ENCODE peak calls at places on chromosomes 4 and X, in six cellular contexts. One of them, this sample, is unnamed.

GRCh38 chr4:23855912-23856605 is 33.8 kb downstream of the PPARGC1A start:
- DNase-seq in breast epithelium: no peak
- DNase-seq in left ventricle myocardium inferior: no peak
- DNase-seq in psoas muscle: no peak
- DNase-seq in prostate gland: no peak
- DNase-seq in BJ: no peak
- DNase-seq in this sample: no peak

GRCh38 chrX:43313035-43313434 is 343.1 kb upstream of the MAOA start:
- DNase-seq in breast epithelium: no peak
- DNase-seq in left ventricle myocardium inferior: no peak
- DNase-seq in psoas muscle: no peak
- DNase-seq in prostate gland: no peak
- DNase-seq in BJ: no peak
- DNase-seq in this sample: no peak

GRCh38 chr4:176409627-176410026 is 89.9 kb downstream of the SPCS3 start:
- DNase-seq in breast epithelium: no peak
- DNase-seq in left ventricle myocardium inferior: no peak
- DNase-seq in psoas muscle: no peak
- DNase-seq in prostate gland: no peak
- DNase-seq in BJ: no peak
- DNase-seq in this sample: no peak

GRCh38 chrX:76148011-76148665 is 24.7 kb upstream of the PBDC1 start:
- DNase-seq in breast epithelium: no peak
- DNase-seq in left ventricle myocardium inferior: no peak
- DNase-seq in psoas muscle: no peak
- DNase-seq in prostate gland: no peak
- DNase-seq in BJ: no peak
- DNase-seq in this sample: no peak

GRCh38 chrX:127943570-127943969 is 108.6 kb downstream of the ACTRT1 start:
- DNase-seq in breast epithelium: no peak
- DNase-seq in left ventricle myocardium inferior: no peak
- DNase-seq in psoas muscle: no peak
- DNase-seq in prostate gland: no peak
- DNase-seq in BJ: no peak
- DNase-seq in this sample: no peak

GRCh38 chr4:40228497-40229365 is 31.9 kb downstream of the RHOH start:
- DNase-seq in breast epithelium: no peak
- DNase-seq in left ventricle myocardium inferior: no peak
- DNase-seq in psoas muscle: no peak
- DNase-seq in prostate gland: no peak
- DNase-seq in BJ: no peak
- DNase-seq in this sample: no peak

GRCh38 chr4:5220028-5220427 is 168.7 kb downstream of the STK32B start:
- DNase-seq in breast epithelium: no peak
- DNase-seq in left ventricle myocardium inferior: no peak
- DNase-seq in psoas muscle: no peak
- DNase-seq in prostate gland: no peak
- DNase-seq in BJ: no peak
- DNase-seq in this sample: no peak

GRCh38 chr4:147361726-147362125 is 119.2 kb upstream of the EDNRA start:
- DNase-seq in breast epithelium: no peak
- DNase-seq in left ventricle myocardium inferior: no peak
- DNase-seq in psoas muscle: no peak
- DNase-seq in prostate gland: no peak
- DNase-seq in BJ: peak; percentile 43
- DNase-seq in this sample: peak; percentile 73

GRCh38 chrX:112470551-112470950 is 209.2 kb downstream of the LHFPL1 start:
- DNase-seq in breast epithelium: no peak
- DNase-seq in left ventricle myocardium inferior: no peak
- DNase-seq in psoas muscle: no peak
- DNase-seq in prostate gland: no peak
- DNase-seq in BJ: no peak
- DNase-seq in this sample: no peak

GRCh38 chrX:46965125-46965758 is 53.0 kb downstream of the JADE3 start:
- DNase-seq in breast epithelium: no peak
- DNase-seq in left ventricle myocardium inferior: no peak
- DNase-seq in psoas muscle: no peak
- DNase-seq in prostate gland: no peak
- DNase-seq in BJ: no peak
- DNase-seq in this sample: no peak

GRCh38 chr4:3870567-3870962 is 104.4 kb downstream of the ADRA2C start:
- DNase-seq in breast epithelium: no peak
- DNase-seq in left ventricle myocardium inferior: peak; percentile 2
- DNase-seq in psoas muscle: peak; percentile 13
- DNase-seq in prostate gland: no peak
- DNase-seq in BJ: no peak
- DNase-seq in this sample: no peak

GRCh38 chr4:2079006-2079405 is 19.9 kb downstream of the NAT8L start:
- DNase-seq in breast epithelium: no peak
- DNase-seq in left ventricle myocardium inferior: no peak
- DNase-seq in psoas muscle: no peak
- DNase-seq in prostate gland: no peak
- DNase-seq in BJ: no peak
- DNase-seq in this sample: no peak

GRCh38 chr4:100895572-100896197 is 377.9 kb upstream of the EMCN start:
- DNase-seq in breast epithelium: no peak
- DNase-seq in left ventricle myocardium inferior: no peak
- DNase-seq in psoas muscle: no peak
- DNase-seq in prostate gland: no peak
- DNase-seq in BJ: no peak
- DNase-seq in this sample: no peak

GRCh38 chr4:148061139-148061476 is 329.2 kb downstream of the ARHGAP10 start:
- DNase-seq in breast epithelium: no peak
- DNase-seq in left ventricle myocardium inferior: no peak
- DNase-seq in psoas muscle: no peak
- DNase-seq in prostate gland: no peak
- DNase-seq in BJ: no peak
- DNase-seq in this sample: no peak

GRCh38 chr4:1356181-1356998 is 9.4 kb downstream of the UVSSA start:
- DNase-seq in breast epithelium: peak; percentile 34
- DNase-seq in left ventricle myocardium inferior: peak; percentile 64
- DNase-seq in psoas muscle: peak; percentile 80
- DNase-seq in prostate gland: peak; percentile 38
- DNase-seq in BJ: no peak
- DNase-seq in this sample: no peak

GRCh38 chr4:90118547-90119211 is 8.5 kb upstream of the CCSER1 start:
- DNase-seq in breast epithelium: no peak
- DNase-seq in left ventricle myocardium inferior: no peak
- DNase-seq in psoas muscle: no peak
- DNase-seq in prostate gland: no peak
- DNase-seq in BJ: no peak
- DNase-seq in this sample: no peak

GRCh38 chr4:90120815-90121214 is 6.4 kb upstream of the CCSER1 start:
- DNase-seq in breast epithelium: no peak
- DNase-seq in left ventricle myocardium inferior: no peak
- DNase-seq in psoas muscle: no peak
- DNase-seq in prostate gland: no peak
- DNase-seq in BJ: no peak
- DNase-seq in this sample: no peak

GRCh38 chr4:90121961-90122748 is 5.0 kb upstream of the CCSER1 start:
- DNase-seq in breast epithelium: no peak
- DNase-seq in left ventricle myocardium inferior: no peak
- DNase-seq in psoas muscle: no peak
- DNase-seq in prostate gland: no peak
- DNase-seq in BJ: no peak
- DNase-seq in this sample: no peak

GRCh38 chr4:90120037-90120436 is 7.2 kb upstream of the CCSER1 start:
- DNase-seq in breast epithelium: no peak
- DNase-seq in left ventricle myocardium inferior: no peak
- DNase-seq in psoas muscle: no peak
- DNase-seq in prostate gland: no peak
- DNase-seq in BJ: no peak
- DNase-seq in this sample: no peak
- H3K4me3 ChIP-seq in breast epithelium: no peak overlapping the region
- H3K4me3 ChIP-seq in left ventricle myocardium inferior: no peak overlapping the region
- H3K4me3 ChIP-seq in psoas muscle: no peak overlapping the region
- H3K4me3 ChIP-seq in prostate gland: no peak overlapping the region
- H3K4me3 ChIP-seq in BJ: no peak overlapping the region
- H3K4me3 ChIP-seq in this sample: no peak overlapping the region

GRCh38 chrX:152632445-152633097 is 5.1 kb upstream of the GABRQ start:
- DNase-seq in breast epithelium: peak; percentile 20
- DNase-seq in left ventricle myocardium inferior: peak; percentile 18
- DNase-seq in psoas muscle: no peak
- DNase-seq in prostate gland: peak; percentile 10
- DNase-seq in BJ: no peak
- DNase-seq in this sample: no peak

GRCh38 chrX:152638443-152638904 is 779 bp downstream of the GABRQ start:
- DNase-seq in breast epithelium: no peak
- DNase-seq in left ventricle myocardium inferior: no peak
- DNase-seq in psoas muscle: no peak
- DNase-seq in prostate gland: no peak
- DNase-seq in BJ: no peak
- DNase-seq in this sample: no peak

GRCh38 chrX:152637649-152638442 is at the start of gene GABRQ:
- DNase-seq in breast epithelium: no peak
- DNase-seq in left ventricle myocardium inferior: peak; percentile 13
- DNase-seq in psoas muscle: no peak
- DNase-seq in prostate gland: peak; percentile 4
- DNase-seq in BJ: no peak
- DNase-seq in this sample: no peak

GRCh38 chrX:152639426-152639825 is 1.7 kb downstream of the GABRQ start:
- DNase-seq in breast epithelium: no peak
- DNase-seq in left ventricle myocardium inferior: no peak
- DNase-seq in psoas muscle: no peak
- DNase-seq in prostate gland: no peak
- DNase-seq in BJ: no peak
- DNase-seq in this sample: no peak

GRCh38 chrX:152635941-152636340 is 1.8 kb upstream of the GABRQ start:
- DNase-seq in breast epithelium: peak; percentile 21
- DNase-seq in left ventricle myocardium inferior: no peak
- DNase-seq in psoas muscle: no peak
- DNase-seq in prostate gland: peak; percentile 8
- DNase-seq in BJ: no peak
- DNase-seq in this sample: no peak
- TF ChIP-seq CTCF in breast epithelium: peak; percentile 39
- TF ChIP-seq CTCF in left ventricle myocardium inferior: peak; percentile 63
- TF ChIP-seq CTCF in psoas muscle: peak; percentile 33
- TF ChIP-seq CTCF in prostate gland: peak; percentile 43
- TF ChIP-seq CTCF in BJ: peak; percentile 56
- TF ChIP-seq CTCF in this sample: peak; percentile 51

GRCh38 chrX:153728095-153728494 is 3.4 kb downstream of the ABCD1 start:
- DNase-seq in breast epithelium: no peak
- DNase-seq in left ventricle myocardium inferior: no peak
- DNase-seq in psoas muscle: no peak
- DNase-seq in prostate gland: no peak
- DNase-seq in BJ: no peak
- DNase-seq in this sample: no peak

GRCh38 chrX:153725832-153726285 is 1.2 kb downstream of the ABCD1 start:
- DNase-seq in breast epithelium: no peak
- DNase-seq in left ventricle myocardium inferior: no peak
- DNase-seq in psoas muscle: peak; percentile 69
- DNase-seq in prostate gland: no peak
- DNase-seq in BJ: no peak
- DNase-seq in this sample: no peak

GRCh38 chrX:153727108-153727931 is 2.7 kb downstream of the ABCD1 start:
- DNase-seq in breast epithelium: no peak
- DNase-seq in left ventricle myocardium inferior: peak; percentile 62
- DNase-seq in psoas muscle: peak; percentile 87
- DNase-seq in prostate gland: peak; percentile 60
- DNase-seq in BJ: no peak
- DNase-seq in this sample: no peak

GRCh38 chrX:153725039-153725831 is 579 bp downstream of the ABCD1 start:
- DNase-seq in breast epithelium: no peak
- DNase-seq in left ventricle myocardium inferior: no peak
- DNase-seq in psoas muscle: no peak
- DNase-seq in prostate gland: no peak
- DNase-seq in BJ: no peak
- DNase-seq in this sample: no peak

DNA sequence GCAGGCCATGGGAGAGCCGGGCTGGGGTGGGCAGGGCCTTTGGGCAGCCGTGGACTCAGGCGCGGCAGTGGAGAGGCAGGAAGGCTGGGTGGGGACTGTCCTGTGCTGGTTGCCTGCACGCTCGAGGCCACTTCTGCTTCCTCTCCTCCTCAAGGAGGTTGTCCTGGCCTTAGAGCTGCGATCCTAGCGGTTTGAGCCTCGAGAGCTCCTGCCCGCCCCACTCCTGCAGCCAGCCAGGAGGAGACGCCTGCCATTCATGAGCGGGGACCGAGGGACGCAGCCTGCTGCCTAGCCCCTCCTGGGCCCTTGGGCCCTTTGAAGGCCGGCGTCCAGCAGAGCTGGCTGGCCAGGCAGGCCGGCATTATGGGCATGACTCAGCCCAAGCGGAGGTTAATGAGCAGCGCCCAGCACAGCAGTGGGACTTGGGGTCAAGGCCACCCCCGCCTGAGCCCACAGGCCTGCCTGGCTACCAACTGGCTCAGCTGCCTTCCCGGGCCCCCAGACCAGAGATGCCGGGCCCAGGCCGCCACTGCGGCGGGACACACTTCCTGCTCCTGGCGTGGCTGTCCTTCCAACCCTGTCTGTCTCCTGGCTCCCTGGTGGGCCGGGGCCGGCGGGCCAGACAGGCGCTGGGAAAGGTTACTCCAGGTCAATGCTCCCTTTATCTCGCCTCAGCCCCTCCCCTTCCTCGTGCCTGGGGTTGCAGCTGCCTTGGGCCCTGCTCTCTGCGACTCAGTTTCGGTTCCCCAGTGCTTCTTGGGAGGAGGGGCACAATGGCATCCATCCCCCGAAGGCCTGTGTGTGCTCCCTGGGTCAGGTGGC is 1.8 kb downstream of the ABCD1 start:
- DNase-seq in breast epithelium: no peak
- DNase-seq in left ventricle myocardium inferior: peak; percentile 64
- DNase-seq in psoas muscle: peak; percentile 81
- DNase-seq in prostate gland: no peak
- DNase-seq in BJ: no peak
- DNase-seq in this sample: no peak
- H3K4me3 ChIP-seq in breast epithelium: peak overlapping the region; percentile 27
- H3K4me3 ChIP-seq in left ventricle myocardium inferior: peak overlapping the region; percentile 81
- H3K4me3 ChIP-seq in psoas muscle: peak overlapping the region; percentile 64
- H3K4me3 ChIP-seq in prostate gland: no peak overlapping the region
- H3K4me3 ChIP-seq in BJ: peak overlapping the region; percentile 8
- H3K4me3 ChIP-seq in this sample: no peak overlapping the region

DNA sequence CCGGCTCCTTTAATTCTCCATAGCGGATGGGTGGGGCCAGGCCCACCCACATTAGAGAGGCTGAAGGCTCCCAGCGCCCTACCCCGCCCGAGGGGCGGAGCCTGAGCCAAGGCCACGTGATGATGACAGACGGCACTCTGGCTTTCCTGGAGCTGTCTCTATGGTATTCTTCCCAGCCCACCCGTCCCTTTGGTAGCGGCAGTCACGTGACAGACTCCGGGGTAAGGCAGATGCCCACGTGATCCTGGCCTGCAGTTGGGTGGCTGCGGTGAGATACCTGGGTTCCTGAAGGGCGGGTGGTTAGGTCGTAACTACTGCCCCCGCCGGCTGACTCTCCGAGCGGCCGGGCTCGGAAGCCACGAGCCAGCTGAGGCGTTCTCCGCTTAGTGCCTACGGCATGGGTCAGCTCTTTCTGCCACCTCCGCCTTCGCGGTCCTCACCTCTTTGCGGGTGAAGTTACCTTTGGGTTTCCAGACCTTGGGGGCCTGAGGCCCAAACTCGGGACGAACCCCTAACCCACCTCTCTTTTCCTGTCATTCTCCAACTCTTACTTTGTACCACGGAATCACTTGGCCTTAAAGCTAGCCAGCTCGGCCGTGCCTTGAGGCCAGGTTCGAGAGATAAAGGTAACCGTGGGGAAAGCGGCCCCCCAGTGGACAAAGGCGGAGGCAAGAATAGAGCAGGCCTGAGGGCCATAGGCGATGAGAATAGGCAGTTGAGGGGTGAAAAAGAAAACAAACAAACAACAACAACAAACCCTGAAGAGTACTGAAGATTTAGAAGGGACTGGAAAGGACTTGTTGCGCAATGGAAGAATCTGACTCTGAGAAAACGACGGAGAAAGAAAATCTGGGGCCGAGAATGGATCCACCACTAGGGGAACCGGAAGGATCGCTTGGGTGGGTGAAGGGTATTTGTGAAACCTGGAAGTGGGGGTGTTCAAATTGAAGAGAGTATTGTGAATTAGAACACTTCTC is at the start of gene RRAGB:
- DNase-seq in breast epithelium: peak; percentile 95
- DNase-seq in left ventricle myocardium inferior: peak; percentile 92
- DNase-seq in psoas muscle: peak; percentile 96
- DNase-seq in prostate gland: peak; percentile 94
- DNase-seq in BJ: peak; percentile 76
- DNase-seq in this sample: peak; percentile 79
- TF ChIP-seq CTCF in breast epithelium: peak; percentile 46
- TF ChIP-seq CTCF in left ventricle myocardium inferior: peak; percentile 59
- TF ChIP-seq CTCF in psoas muscle: peak; percentile 46
- TF ChIP-seq CTCF in prostate gland: peak; percentile 63
- TF ChIP-seq CTCF in BJ: peak; percentile 57
- TF ChIP-seq CTCF in this sample: peak; percentile 56